ENCODE peak calls at places on chromosomes 5 and 9, in four cellular contexts. A is astrocyte, E is omental fat pad, Z is HFFc6. Y is an unnamed sample.

GRCh38 chr5:136040746-136041415 is 12.1 kb downstream of the TGFBI start:
- DNase-seq in A (no peak), E (no peak), Z (no peak), Y (no peak)

GRCh38 chr9:6484210-6484609 is 71.2 kb downstream of the UHRF2 start:
- DNase-seq in A (no peak), E (no peak), Z (no peak), Y (no peak)

GRCh38 chr5:104095527-104095926 is 532.9 kb upstream of the NUDT12 start:
- DNase-seq in A (no peak), E (no peak), Z (no peak), Y (no peak)

GRCh38 chr5:16639206-16639605 is 22.4 kb upstream of the RETREG1 start:
- DNase-seq in A (no peak), E (no peak), Z (no peak), Y (no peak)

GRCh38 chr9:125240649-125240999 is 519 bp downstream of the HSPA5 start:
- DNase-seq in A (no peak), E (no peak), Z (no peak), Y (peak)

GRCh38 chr5:76874088-76874581 is 24.3 kb downstream of the S100Z start:
- DNase-seq in A (peak), E (no peak), Z (no peak), Y (no peak)

GRCh38 chr5:177377851-177378776 is 6.1 kb upstream of the SLC34A1 start:
- DNase-seq in A (no peak), E (no peak), Z (no peak), Y (no peak)

GRCh38 chr9:69276775-69277174 is 48.2 kb upstream of the ENTREP1 start:
- DNase-seq in A (no peak), E (no peak), Z (no peak), Y (no peak)

GRCh38 chr5:177346820-177347219 is 4.6 kb downstream of the LMAN2 start:
- DNase-seq in A (no peak), E (no peak), Z (no peak), Y (no peak)

GRCh38 chr9:124452326-124452725 is 2.1 kb downstream of the ADGRD2 start:
- DNase-seq in A (no peak), E (no peak), Z (no peak), Y (no peak)

GRCh38 chr9:93908591-93909241 is 46.4 kb downstream of the BARX1 start:
- DNase-seq in A (no peak), E (no peak), Z (no peak), Y (peak)
- TF ChIP-seq CTCF in A (no peak), E (no peak), Z (no peak), Y (no peak)

DNA sequence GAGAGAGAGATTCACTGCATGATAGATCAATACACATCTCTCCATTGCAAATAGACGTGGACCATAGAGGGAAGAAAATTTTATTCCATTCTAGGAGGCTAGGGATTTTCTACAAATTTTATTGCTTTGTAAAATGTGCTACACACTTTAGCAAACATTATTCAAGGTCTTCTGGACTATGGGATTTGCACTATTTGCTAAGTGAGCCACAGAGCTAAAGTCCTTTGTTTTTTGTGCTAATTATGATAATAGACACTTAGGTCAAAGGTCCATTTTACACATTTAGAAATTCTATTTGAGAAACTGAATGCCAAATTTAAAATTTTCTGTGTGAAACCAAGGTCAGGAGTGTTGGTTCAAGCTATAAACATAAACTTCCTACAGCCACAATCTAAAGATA is 672.3 kb downstream of the LRRC70 start:
- DNase-seq in A (no peak), E (no peak), Z (no peak), Y (no peak)
- TF ChIP-seq CTCF in A (no peak), E (no peak), Z (no peak), Y (no peak)

DNA sequence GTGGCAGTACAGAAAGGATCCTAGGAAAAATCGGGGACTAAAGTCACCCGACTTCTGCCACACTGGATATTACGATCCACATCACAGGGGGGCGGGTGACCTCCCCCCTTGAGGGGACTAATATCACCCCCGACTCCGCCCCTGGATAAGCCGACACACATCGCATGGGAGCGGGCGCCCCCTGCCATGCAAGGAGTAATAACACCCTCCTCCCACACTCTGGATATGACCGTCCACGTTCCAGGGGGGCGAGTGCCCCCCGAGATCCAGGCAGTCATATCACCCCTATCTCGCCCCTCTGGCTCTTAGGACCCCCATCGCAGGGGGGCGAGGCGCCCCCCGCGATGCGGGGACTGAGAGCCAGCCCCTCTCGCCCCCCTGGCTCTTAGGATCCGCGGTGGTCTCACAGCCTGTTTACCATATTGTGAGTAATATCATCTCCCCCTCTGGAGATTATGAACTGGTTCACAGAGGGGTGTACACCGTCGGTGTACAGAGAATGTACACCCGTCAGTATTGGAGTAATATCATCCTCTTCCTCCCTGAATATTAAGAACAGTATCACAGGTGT is 423.0 kb downstream of the DIRAS2 start:
- DNase-seq in A (no peak), E (no peak), Z (no peak), Y (peak)
- TF ChIP-seq CTCF in A (no peak), E (no peak), Z (peak), Y (peak)

DNA sequence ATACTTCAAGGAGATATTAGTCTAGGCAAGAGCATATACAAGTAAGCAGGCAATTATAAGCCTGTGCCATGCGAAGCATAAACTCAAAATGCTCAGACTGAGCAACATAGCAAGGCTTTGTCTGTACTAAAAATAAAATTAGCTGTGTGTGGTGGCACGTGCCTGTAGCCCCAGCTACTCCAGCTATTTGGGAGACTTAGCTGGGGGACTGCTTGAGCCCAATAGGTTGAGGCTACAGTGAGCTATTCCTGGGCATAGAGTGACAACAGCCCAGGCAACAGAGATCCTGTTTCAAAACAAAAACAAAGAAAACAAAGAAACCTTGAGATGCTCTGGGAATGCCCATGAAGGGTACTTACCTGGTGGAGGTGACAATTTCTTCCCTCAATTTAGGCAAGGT is 130.5 kb upstream of the ZNF608 start:
- DNase-seq in A (no peak), E (no peak), Z (no peak), Y (no peak)
- TF ChIP-seq CTCF in A (no peak), E (no peak), Z (no peak), Y (no peak)